ENCODE peak calls at places on chromosomes 7 and 10, in four cellular contexts. One of them, this sample, is unnamed.

GRCh38 chr7:1986366-1987083 is 246.2 kb downstream of the MAD1L1 start:
- DNase-seq in H1: no peak
- DNase-seq in IMR-90: no peak
- DNase-seq in mesendoderm: no peak
- DNase-seq in this sample: no peak

GRCh38 chr10:99785646-99786045 is 3.2 kb downstream of the ABCC2 start:
- DNase-seq in H1: peak
- DNase-seq in mesendoderm: peak
- DNase-seq in IMR-90: no peak
- DNase-seq in this sample: peak

GRCh38 chr10:69965086-69965485 is 87.6 kb upstream of the MACROH2A2 start:
- DNase-seq in mesendoderm: no peak
- DNase-seq in IMR-90: no peak
- DNase-seq in H1: no peak
- DNase-seq in this sample: no peak

GRCh38 chr7:28748934-28749584 is 209.1 kb downstream of the TRIL start:
- DNase-seq in IMR-90: peak
- DNase-seq in mesendoderm: peak
- DNase-seq in H1: no peak
- DNase-seq in this sample: no peak

GRCh38 chr10:114388275-114388674 is 16.0 kb downstream of the AFAP1L2 start:
- DNase-seq in H1: no peak
- DNase-seq in mesendoderm: no peak
- DNase-seq in IMR-90: no peak
- DNase-seq in this sample: no peak

GRCh38 chr10:30580241-30580640 is 49.3 kb downstream of the LYZL2 start:
- DNase-seq in H1: no peak
- DNase-seq in mesendoderm: no peak
- DNase-seq in IMR-90: no peak
- DNase-seq in this sample: no peak

GRCh38 chr10:79067241-79068202 is 1.2 kb upstream of the ZMIZ1 start:
- DNase-seq in H1: peak
- DNase-seq in mesendoderm: peak
- DNase-seq in IMR-90: peak
- DNase-seq in this sample: peak

GRCh38 chr7:138205614-138206150 is 129.4 kb downstream of the AKR1D1 start:
- DNase-seq in H1: no peak
- DNase-seq in IMR-90: no peak
- DNase-seq in mesendoderm: no peak
- DNase-seq in this sample: no peak

GRCh38 chr7:5344342-5344741 is 61.6 kb downstream of the SLC29A4 start:
- DNase-seq in H1: no peak
- DNase-seq in mesendoderm: no peak
- DNase-seq in IMR-90: no peak
- DNase-seq in this sample: no peak

GRCh38 chr7:117023325-117023854 is 70.1 kb downstream of the ST7 start:
- DNase-seq in IMR-90: no peak
- DNase-seq in H1: no peak
- DNase-seq in mesendoderm: no peak
- DNase-seq in this sample: no peak

GRCh38 chr10:74987339-74988054 is 124.0 kb upstream of the SAMD8 start:
- DNase-seq in mesendoderm: no peak
- DNase-seq in IMR-90: no peak
- DNase-seq in H1: no peak
- DNase-seq in this sample: no peak

GRCh38 chr10:86968271-86968993 is at the start of gene ADIRF:
- DNase-seq in IMR-90: no peak
- DNase-seq in H1: no peak
- DNase-seq in mesendoderm: no peak
- DNase-seq in this sample: peak

GRCh38 chr10:90806677-90807076 is 51.2 kb downstream of the HTR7 start:
- DNase-seq in H1: no peak
- DNase-seq in IMR-90: no peak
- DNase-seq in mesendoderm: no peak
- DNase-seq in this sample: no peak

GRCh38 chr10:46239247-46239646 is 47.5 kb upstream of the ANTXRL start:
- DNase-seq in mesendoderm: no peak
- DNase-seq in IMR-90: no peak
- DNase-seq in H1: no peak
- DNase-seq in this sample: no peak

GRCh38 chr7:96499532-96499931 is 177.6 kb upstream of the SLC25A13 start:
- DNase-seq in H1: no peak
- DNase-seq in IMR-90: no peak
- DNase-seq in mesendoderm: no peak
- DNase-seq in this sample: no peak

GRCh38 chr10:34520084-34520483 is 295.0 kb downstream of the PARD3 start:
- DNase-seq in mesendoderm: no peak
- DNase-seq in H1: no peak
- DNase-seq in IMR-90: no peak
- DNase-seq in this sample: no peak

GRCh38 chr7:23020742-23021401 is 6.9 kb upstream of the HYCC1 start:
- DNase-seq in mesendoderm: no peak
- DNase-seq in H1: no peak
- DNase-seq in IMR-90: peak
- DNase-seq in this sample: no peak

GRCh38 chr10:86258940-86259339 is 107.7 kb downstream of the GRID1 start:
- DNase-seq in H1: no peak
- DNase-seq in IMR-90: no peak
- DNase-seq in mesendoderm: no peak
- DNase-seq in this sample: peak

GRCh38 chr10:125111350-125111749 is 49.0 kb downstream of the CTBP2 start:
- DNase-seq in mesendoderm: no peak
- DNase-seq in H1: no peak
- DNase-seq in IMR-90: no peak
- DNase-seq in this sample: no peak

GRCh38 chr10:53331460-53331859 is 558.9 kb upstream of the MBL2 start:
- DNase-seq in mesendoderm: no peak
- DNase-seq in H1: no peak
- DNase-seq in IMR-90: no peak
- DNase-seq in this sample: no peak

GRCh38 chr10:66151346-66151745 is 774.5 kb upstream of the LRRTM3 start:
- DNase-seq in mesendoderm: no peak
- DNase-seq in IMR-90: no peak
- DNase-seq in H1: no peak
- DNase-seq in this sample: no peak

GRCh38 chr10:93762979-93763391 is 5.2 kb downstream of the LGI1 start:
- DNase-seq in H1: no peak
- DNase-seq in mesendoderm: no peak
- DNase-seq in IMR-90: no peak
- DNase-seq in this sample: no peak

GRCh38 chr7:155815332-155816191 is 3.3 kb upstream of the SHH start:
- DNase-seq in mesendoderm: peak
- DNase-seq in IMR-90: peak
- DNase-seq in H1: no peak
- DNase-seq in this sample: peak

GRCh38 chr7:115933463-115933862 is 97.1 kb downstream of the TFEC start:
- DNase-seq in mesendoderm: no peak
- DNase-seq in H1: no peak
- DNase-seq in IMR-90: no peak
- DNase-seq in this sample: no peak

GRCh38 chr7:29921404-29922010 is 68.1 kb downstream of the SCRN1 start:
- DNase-seq in H1: peak
- DNase-seq in mesendoderm: peak
- DNase-seq in IMR-90: peak
- DNase-seq in this sample: peak

DNA sequence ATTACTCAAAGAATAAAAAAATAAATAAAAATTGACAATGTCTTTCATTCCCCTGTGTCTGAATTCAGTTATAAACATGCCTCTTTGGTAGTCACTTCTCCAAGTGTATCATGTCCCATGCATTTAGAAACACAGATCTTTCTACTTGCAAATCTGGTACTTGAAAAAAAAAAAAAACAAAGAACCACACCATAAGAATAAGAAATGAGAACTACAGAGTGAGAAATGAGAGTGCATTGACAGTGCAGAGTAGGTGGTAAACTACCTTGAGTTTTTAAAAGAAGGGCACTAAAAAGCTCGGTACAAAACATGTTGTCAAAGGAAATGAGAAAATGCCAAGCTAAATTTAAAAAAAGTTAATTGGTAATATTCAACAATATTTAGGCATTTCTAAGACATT is 123.0 kb downstream of the GPR85 start:
- DNase-seq in IMR-90: no peak
- DNase-seq in H1: no peak
- DNase-seq in mesendoderm: no peak
- DNase-seq in this sample: no peak
- H4K5ac ChIP-seq in IMR-90: no peak
- H4K5ac ChIP-seq in H1: no peak
- H4K5ac ChIP-seq in mesendoderm: no peak
- H4K5ac ChIP-seq in this sample: no peak

GRCh38 chr10:18469125-18469524 is 182.3 kb downstream of the NSUN6 start:
- DNase-seq in mesendoderm: no peak
- DNase-seq in H1: no peak
- DNase-seq in IMR-90: no peak
- DNase-seq in this sample: no peak

GRCh38 chr10:18460061-18460460 is 191.3 kb downstream of the NSUN6 start:
- DNase-seq in H1: no peak
- DNase-seq in mesendoderm: no peak
- DNase-seq in IMR-90: no peak
- DNase-seq in this sample: no peak

GRCh38 chr10:18463673-18464211 is 187.6 kb downstream of the NSUN6 start:
- DNase-seq in H1: no peak
- DNase-seq in IMR-90: no peak
- DNase-seq in mesendoderm: no peak
- DNase-seq in this sample: no peak
- H4K5ac ChIP-seq in H1: no peak
- H4K5ac ChIP-seq in IMR-90: no peak
- H4K5ac ChIP-seq in mesendoderm: no peak
- H4K5ac ChIP-seq in this sample: no peak

GRCh38 chr10:108901766-108902365 is 1021.4 kb downstream of the XPNPEP1 start:
- DNase-seq in mesendoderm: no peak
- DNase-seq in IMR-90: no peak
- DNase-seq in H1: no peak
- DNase-seq in this sample: no peak

GRCh38 chr10:108905821-108906220 is 1017.5 kb downstream of the XPNPEP1 start:
- DNase-seq in IMR-90: no peak
- DNase-seq in mesendoderm: no peak
- DNase-seq in H1: no peak
- DNase-seq in this sample: no peak

GRCh38 chr10:108904163-108904878 is 1019.0 kb downstream of the XPNPEP1 start:
- DNase-seq in H1: no peak
- DNase-seq in IMR-90: no peak
- DNase-seq in mesendoderm: no peak
- DNase-seq in this sample: no peak

GRCh38 chr10:108899686-108900085 is 1023.6 kb downstream of the XPNPEP1 start:
- DNase-seq in mesendoderm: peak
- DNase-seq in IMR-90: no peak
- DNase-seq in H1: no peak
- DNase-seq in this sample: no peak

DNA sequence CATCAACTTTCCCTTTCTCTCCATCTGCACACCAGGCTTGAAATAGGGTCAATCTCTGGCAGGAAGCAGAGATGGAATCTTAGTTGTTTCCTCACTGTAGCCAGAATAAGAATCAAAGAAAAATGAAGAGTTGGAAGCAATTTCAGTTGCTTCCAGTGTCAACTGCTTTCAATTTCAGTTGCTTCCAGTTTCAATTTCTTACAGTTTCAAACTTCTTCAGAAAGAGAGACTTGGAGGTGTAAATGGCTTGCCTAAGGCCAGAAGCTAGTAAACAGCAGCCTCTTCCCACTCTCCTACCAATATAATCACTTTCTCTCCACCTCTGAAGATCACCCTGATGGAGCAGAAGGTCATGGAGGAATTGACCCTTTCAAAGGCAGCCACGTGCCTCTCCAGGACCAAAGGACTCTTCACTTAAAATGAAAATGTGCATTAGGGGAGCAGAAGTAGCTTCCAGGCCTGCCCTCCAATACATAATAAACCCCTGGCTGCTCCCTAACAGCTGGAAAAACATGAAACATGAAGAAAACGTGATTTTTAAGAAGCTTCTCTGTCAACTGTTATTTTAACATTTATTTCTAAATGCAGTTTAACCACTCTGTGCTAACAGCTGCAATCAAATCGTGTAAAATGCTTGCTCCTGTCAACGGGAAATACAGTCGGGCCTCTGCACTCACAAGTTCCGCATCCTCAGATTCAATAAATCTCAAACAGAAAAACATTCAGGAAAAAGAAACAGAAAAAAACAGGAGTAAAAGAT is 1020.6 kb downstream of the XPNPEP1 start:
- DNase-seq in IMR-90: no peak
- DNase-seq in H1: no peak
- DNase-seq in mesendoderm: no peak
- DNase-seq in this sample: no peak
- H4K5ac ChIP-seq in IMR-90: no peak
- H4K5ac ChIP-seq in H1: no peak
- H4K5ac ChIP-seq in mesendoderm: no peak
- H4K5ac ChIP-seq in this sample: no peak

GRCh38 chr10:130218936-130219335 is 82.7 kb downstream of the GLRX3 start:
- DNase-seq in H1: no peak
- DNase-seq in IMR-90: no peak
- DNase-seq in mesendoderm: no peak
- DNase-seq in this sample: peak

GRCh38 chr10:130220251-130221185 is 84.3 kb downstream of the GLRX3 start:
- DNase-seq in IMR-90: no peak
- DNase-seq in H1: no peak
- DNase-seq in mesendoderm: no peak
- DNase-seq in this sample: peak

GRCh38 chr10:130222381-130222780 is 86.2 kb downstream of the GLRX3 start:
- DNase-seq in IMR-90: no peak
- DNase-seq in mesendoderm: no peak
- DNase-seq in H1: no peak
- DNase-seq in this sample: peak

GRCh38 chr10:130218181-130218641 is 82.0 kb downstream of the GLRX3 start:
- DNase-seq in IMR-90: no peak
- DNase-seq in mesendoderm: no peak
- DNase-seq in H1: no peak
- DNase-seq in this sample: peak

DNA sequence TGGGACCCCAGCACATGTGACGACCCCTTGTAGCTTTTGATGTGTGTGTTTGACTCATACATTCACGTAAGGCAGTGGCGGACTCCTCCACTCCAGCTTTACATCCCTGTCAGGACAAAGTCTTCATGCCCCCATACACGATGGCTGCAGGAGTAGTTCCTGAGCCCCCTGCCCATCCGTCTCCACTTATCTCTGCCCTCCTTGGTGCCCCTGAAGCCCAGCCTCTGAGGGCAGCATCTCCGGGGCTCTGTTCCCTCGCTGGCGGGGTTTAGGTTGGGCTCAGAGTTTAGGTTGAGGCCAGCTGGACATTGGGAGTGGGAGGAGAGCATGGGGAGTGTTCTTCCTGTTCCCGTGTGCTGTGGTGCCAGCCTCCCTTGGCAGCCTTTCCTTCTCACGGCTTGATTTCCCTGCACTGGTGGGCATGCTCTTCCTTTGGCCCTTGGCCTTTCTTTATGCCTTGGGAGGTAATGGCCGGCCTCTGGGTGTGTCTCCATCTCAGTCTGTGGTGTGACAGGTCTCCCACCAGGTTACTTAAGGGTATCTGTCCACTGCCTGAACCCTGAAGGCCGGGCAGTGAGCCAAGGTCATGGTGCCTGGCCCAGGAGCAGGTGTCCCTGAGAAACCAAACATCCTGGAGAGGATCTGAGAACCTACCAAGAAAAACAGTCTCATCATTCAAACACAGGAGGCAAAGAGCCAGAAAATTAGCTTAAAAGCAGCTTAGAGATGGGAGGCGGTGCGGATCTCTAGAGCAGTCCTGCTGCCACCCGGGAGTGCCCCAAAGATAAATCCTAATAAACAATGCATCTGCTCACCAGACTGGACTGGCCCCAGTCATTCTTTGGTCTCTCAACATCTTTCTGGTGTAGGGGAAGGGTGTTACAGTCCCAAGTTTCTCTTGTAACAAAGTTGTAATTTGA is 85.5 kb downstream of the GLRX3 start:
- DNase-seq in H1: no peak
- DNase-seq in IMR-90: no peak
- DNase-seq in mesendoderm: no peak
- DNase-seq in this sample: peak
- H4K5ac ChIP-seq in H1: no peak
- H4K5ac ChIP-seq in IMR-90: no peak
- H4K5ac ChIP-seq in mesendoderm: no peak
- H4K5ac ChIP-seq in this sample: no peak